ENCODE peak calls at places on chromosomes 6 and 20, in four cellular contexts. One of them, this sample, is unnamed.

GRCh38 chr6:61809004-61809595 is 476.9 kb downstream of the KHDRBS2 start:
- DNase-seq in effector memory CD4-positive, alpha-beta T cell: no peak
- DNase-seq in COR-L47: peak; percentile 34
- DNase-seq in AG04450: no peak
- DNase-seq in this sample: no peak

GRCh38 chr20:34164569-34164968 is 52.5 kb upstream of the EIF2S2 start:
- DNase-seq in effector memory CD4-positive, alpha-beta T cell: no peak
- DNase-seq in COR-L47: no peak
- DNase-seq in AG04450: no peak
- DNase-seq in this sample: no peak

GRCh38 chr6:110944681-110945151 is 13.8 kb upstream of the GTF3C6 start:
- DNase-seq in effector memory CD4-positive, alpha-beta T cell: no peak
- DNase-seq in COR-L47: no peak
- DNase-seq in AG04450: peak; percentile 34
- DNase-seq in this sample: no peak

GRCh38 chr20:58711266-58712051 is 18.9 kb downstream of the NPEPL1 start:
- DNase-seq in effector memory CD4-positive, alpha-beta T cell: no peak
- DNase-seq in COR-L47: no peak
- DNase-seq in AG04450: no peak
- DNase-seq in this sample: no peak

GRCh38 chr6:145212807-145213206 is 522.5 kb downstream of the EPM2A start:
- DNase-seq in effector memory CD4-positive, alpha-beta T cell: no peak
- DNase-seq in COR-L47: no peak
- DNase-seq in AG04450: no peak
- DNase-seq in this sample: no peak

GRCh38 chr20:33944914-33945313 is 48.8 kb upstream of the RALY start:
- DNase-seq in effector memory CD4-positive, alpha-beta T cell: no peak
- DNase-seq in COR-L47: no peak
- DNase-seq in AG04450: no peak
- DNase-seq in this sample: no peak

GRCh38 chr6:170285482-170285881 is 5.4 kb downstream of the DLL1 start:
- DNase-seq in effector memory CD4-positive, alpha-beta T cell: no peak
- DNase-seq in COR-L47: no peak
- DNase-seq in AG04450: no peak
- DNase-seq in this sample: no peak

GRCh38 chr6:7173843-7174503 is 66.2 kb downstream of the RREB1 start:
- DNase-seq in effector memory CD4-positive, alpha-beta T cell: no peak
- DNase-seq in COR-L47: no peak
- DNase-seq in AG04450: no peak
- DNase-seq in this sample: no peak

GRCh38 chr6:162973141-162973872 is 245.5 kb downstream of the PACRG start:
- DNase-seq in effector memory CD4-positive, alpha-beta T cell: no peak
- DNase-seq in COR-L47: no peak
- DNase-seq in AG04450: no peak
- DNase-seq in this sample: no peak

GRCh38 chr20:54070187-54070987 is at the start of gene BCAS1:
- DNase-seq in effector memory CD4-positive, alpha-beta T cell: no peak
- DNase-seq in COR-L47: no peak
- DNase-seq in AG04450: no peak
- DNase-seq in this sample: no peak

GRCh38 chr20:8901237-8902025 is 167.5 kb upstream of the PLCB4 start:
- DNase-seq in effector memory CD4-positive, alpha-beta T cell: no peak
- DNase-seq in COR-L47: no peak
- DNase-seq in AG04450: no peak
- DNase-seq in this sample: no peak

GRCh38 chr6:39076993-39077535 is 28.5 kb downstream of the GLP1R start:
- DNase-seq in effector memory CD4-positive, alpha-beta T cell: no peak
- DNase-seq in COR-L47: no peak
- DNase-seq in AG04450: no peak
- DNase-seq in this sample: no peak

GRCh38 chr6:16774437-16774836 is 13.2 kb upstream of the ATXN1 start:
- DNase-seq in effector memory CD4-positive, alpha-beta T cell: no peak
- DNase-seq in COR-L47: no peak
- DNase-seq in AG04450: no peak
- DNase-seq in this sample: no peak

GRCh38 chr6:104017410-104018381 is 842.0 kb downstream of the HACE1 start:
- DNase-seq in effector memory CD4-positive, alpha-beta T cell: no peak
- DNase-seq in COR-L47: no peak
- DNase-seq in AG04450: no peak
- DNase-seq in this sample: no peak

GRCh38 chr6:146847426-146847825 is 248.7 kb downstream of the ADGB start:
- DNase-seq in effector memory CD4-positive, alpha-beta T cell: no peak
- DNase-seq in COR-L47: no peak
- DNase-seq in AG04450: no peak
- DNase-seq in this sample: no peak

GRCh38 chr20:37868998-37869861 is 33.7 kb upstream of the VSTM2L start:
- DNase-seq in effector memory CD4-positive, alpha-beta T cell: no peak
- DNase-seq in COR-L47: no peak
- DNase-seq in AG04450: no peak
- DNase-seq in this sample: no peak

GRCh38 chr6:72182337-72183246 is 296.2 kb downstream of the RIMS1 start:
- DNase-seq in effector memory CD4-positive, alpha-beta T cell: no peak
- DNase-seq in COR-L47: no peak
- DNase-seq in AG04450: no peak
- DNase-seq in this sample: no peak

GRCh38 chr20:58985656-58986055 is 4.6 kb downstream of the NELFCD start:
- DNase-seq in effector memory CD4-positive, alpha-beta T cell: no peak
- DNase-seq in COR-L47: no peak
- DNase-seq in AG04450: no peak
- DNase-seq in this sample: no peak

GRCh38 chr20:4220352-4220751 is 205.0 kb upstream of the RNF24 start:
- DNase-seq in effector memory CD4-positive, alpha-beta T cell: no peak
- DNase-seq in COR-L47: no peak
- DNase-seq in AG04450: no peak
- DNase-seq in this sample: no peak

GRCh38 chr6:118537579-118537978 is 10.5 kb upstream of the PLN start:
- DNase-seq in effector memory CD4-positive, alpha-beta T cell: no peak
- DNase-seq in COR-L47: no peak
- DNase-seq in AG04450: no peak
- DNase-seq in this sample: no peak

GRCh38 chr6:116409756-116410155 is 39.0 kb downstream of the DSE start:
- DNase-seq in effector memory CD4-positive, alpha-beta T cell: no peak
- DNase-seq in COR-L47: no peak
- DNase-seq in AG04450: no peak
- DNase-seq in this sample: no peak

GRCh38 chr6:157537518-157537917 is 156.5 kb downstream of the ZDHHC14 start:
- DNase-seq in effector memory CD4-positive, alpha-beta T cell: no peak
- DNase-seq in COR-L47: no peak
- DNase-seq in AG04450: no peak
- DNase-seq in this sample: no peak

GRCh38 chr6:115947964-115948541 is 112.6 kb downstream of the FRK start:
- DNase-seq in effector memory CD4-positive, alpha-beta T cell: no peak
- DNase-seq in COR-L47: no peak
- DNase-seq in AG04450: no peak
- DNase-seq in this sample: no peak

GRCh38 chr20:14712302-14712739 is 374.9 kb upstream of the FLRT3 start:
- DNase-seq in effector memory CD4-positive, alpha-beta T cell: no peak
- DNase-seq in COR-L47: no peak
- DNase-seq in AG04450: peak; percentile 63
- DNase-seq in this sample: no peak

GRCh38 chr20:46433051-46433450 is 26.6 kb upstream of the ELMO2 start:
- DNase-seq in effector memory CD4-positive, alpha-beta T cell: no peak
- DNase-seq in COR-L47: no peak
- DNase-seq in AG04450: no peak
- DNase-seq in this sample: no peak

GRCh38 chr6:148550569-148550968 is 196.3 kb upstream of the UST start:
- DNase-seq in effector memory CD4-positive, alpha-beta T cell: no peak
- DNase-seq in COR-L47: no peak
- DNase-seq in AG04450: no peak
- DNase-seq in this sample: no peak

GRCh38 chr20:58481541-58482021 is 33.6 kb downstream of the APCDD1L start:
- DNase-seq in effector memory CD4-positive, alpha-beta T cell: no peak
- DNase-seq in COR-L47: no peak
- DNase-seq in AG04450: no peak
- DNase-seq in this sample: peak; percentile 41

GRCh38 chr6:33374359-33374910 is 17.2 kb upstream of the KIFC1 start:
- DNase-seq in effector memory CD4-positive, alpha-beta T cell: no peak
- DNase-seq in COR-L47: no peak
- DNase-seq in AG04450: no peak
- DNase-seq in this sample: no peak

This sample was measured in effector CD4-positive, alpha-beta T cell.